ENCODE peak calls at places on chromosomes 12 and 14, in six cellular contexts. E, Z, R, S, W and N are unnamed samples.

GRCh38 chr14:100761481-100761880 is 34.8 kb downstream of the DLK1 start:
- DNase-seq in E (no peak), Z (no peak), R (no peak), S (no peak), W (no peak), N (peak)

GRCh38 chr14:92783813-92784431 is 10.2 kb upstream of the GOLGA5 start:
- DNase-seq in E (peak), Z (no peak), R (peak), S (peak), W (no peak), N (peak)

GRCh38 chr14:94332063-94332583 is 9.0 kb upstream of the SERPINA6 start:
- DNase-seq in E (no peak), Z (no peak), R (no peak), S (no peak), W (no peak), N (no peak)

GRCh38 chr12:128944956-128945355 is 91.7 kb downstream of the GLT1D1 start:
- DNase-seq in E (no peak), Z (no peak), R (no peak), S (no peak), W (no peak), N (no peak)

GRCh38 chr12:6950944-6951540 is at the start of gene PTPN6:
- DNase-seq in E (no peak), Z (no peak), R (no peak), S (no peak), W (no peak), N (peak)

GRCh38 chr12:85138833-85139232 is 102.7 kb downstream of the LRRIQ1 start:
- DNase-seq in E (no peak), Z (no peak), R (no peak), S (no peak), W (no peak), N (no peak)

GRCh38 chr12:69024413-69024812 is 91.4 kb upstream of the CPM start:
- DNase-seq in E (no peak), Z (no peak), R (no peak), S (no peak), W (no peak), N (no peak)

GRCh38 chr12:57517187-57517586 is 3.1 kb downstream of the DDIT3 start:
- DNase-seq in E (no peak), Z (no peak), R (no peak), S (peak), W (no peak), N (peak)

GRCh38 chr12:10392394-10392930 is 2.6 kb upstream of the KLRK1 start:
- DNase-seq in E (peak), Z (no peak), R (peak), S (peak), W (no peak), N (peak)

GRCh38 chr12:92973614-92974013 is 44.5 kb upstream of the EEA1 start:
- DNase-seq in E (no peak), Z (no peak), R (no peak), S (no peak), W (no peak), N (peak)